ENCODE peak calls at places on chromosome 5, in nine cellular contexts. One of them, this sample, is unnamed. For H3K9me3, the result is how much of the 10 kb centered on the place peaks cover.

GRCh38 chr5:180591249-180591887 is at the start of gene SCGB3A1:
- DNase-seq in mammary epithelial cell: no peak
- DNase-seq in OCI-LY7: no peak
- DNase-seq in right atrium auricular region: peak
- DNase-seq in HCT116: no peak
- DNase-seq in ovary: no peak
- DNase-seq in A549: no peak
- DNase-seq in stomach: no peak
- DNase-seq in mesenchymal stem cell: no peak
- DNase-seq in this sample: no peak

GRCh38 chr5:72956324-72957140 is 691 bp downstream of the FCHO2 start:
- DNase-seq in OCI-LY7: peak
- DNase-seq in mesenchymal stem cell: peak
- DNase-seq in A549: peak
- DNase-seq in HCT116: no peak
- DNase-seq in ovary: peak
- DNase-seq in right atrium auricular region: no peak
- DNase-seq in mammary epithelial cell: peak
- DNase-seq in stomach: peak
- DNase-seq in this sample: peak

GRCh38 chr5:169735913-169736312 is 98.8 kb downstream of the DOCK2 start:
- DNase-seq in right atrium auricular region: no peak
- DNase-seq in OCI-LY7: no peak
- DNase-seq in A549: no peak
- DNase-seq in ovary: no peak
- DNase-seq in stomach: no peak
- DNase-seq in HCT116: no peak
- DNase-seq in mesenchymal stem cell: no peak
- DNase-seq in mammary epithelial cell: no peak
- DNase-seq in this sample: no peak

GRCh38 chr5:175027390-175027789 is 303.0 kb downstream of the MSX2 start:
- DNase-seq in mammary epithelial cell: no peak
- DNase-seq in stomach: no peak
- DNase-seq in ovary: no peak
- DNase-seq in OCI-LY7: no peak
- DNase-seq in right atrium auricular region: no peak
- DNase-seq in mesenchymal stem cell: no peak
- DNase-seq in HCT116: no peak
- DNase-seq in A549: no peak
- DNase-seq in this sample: no peak

GRCh38 chr5:177402271-177403043 is 2.0 kb upstream of the PFN3 start:
- DNase-seq in A549: peak
- DNase-seq in right atrium auricular region: no peak
- DNase-seq in HCT116: peak
- DNase-seq in OCI-LY7: no peak
- DNase-seq in mammary epithelial cell: peak
- DNase-seq in mesenchymal stem cell: peak
- DNase-seq in stomach: peak
- DNase-seq in ovary: peak
- DNase-seq in this sample: peak

GRCh38 chr5:147200001-147200400 is 34.8 kb upstream of the STK32A start:
- DNase-seq in OCI-LY7: no peak
- DNase-seq in mammary epithelial cell: no peak
- DNase-seq in right atrium auricular region: no peak
- DNase-seq in stomach: no peak
- DNase-seq in A549: no peak
- DNase-seq in mesenchymal stem cell: no peak
- DNase-seq in HCT116: no peak
- DNase-seq in ovary: no peak
- DNase-seq in this sample: no peak

GRCh38 chr5:177371705-177372533 is 12.3 kb upstream of the SLC34A1 start:
- DNase-seq in A549: no peak
- DNase-seq in ovary: no peak
- DNase-seq in mammary epithelial cell: no peak
- DNase-seq in stomach: no peak
- DNase-seq in OCI-LY7: no peak
- DNase-seq in right atrium auricular region: no peak
- DNase-seq in HCT116: no peak
- DNase-seq in mesenchymal stem cell: no peak
- DNase-seq in this sample: no peak

GRCh38 chr5:80760680-80761079 is 105.9 kb upstream of the DHFR start:
- DNase-seq in right atrium auricular region: no peak
- DNase-seq in A549: no peak
- DNase-seq in mesenchymal stem cell: no peak
- DNase-seq in stomach: no peak
- DNase-seq in ovary: no peak
- DNase-seq in OCI-LY7: no peak
- DNase-seq in HCT116: no peak
- DNase-seq in mammary epithelial cell: no peak
- DNase-seq in this sample: no peak

GRCh38 chr5:172870807-172871431 is 36.9 kb downstream of the ERGIC1 start:
- DNase-seq in OCI-LY7: no peak
- DNase-seq in mesenchymal stem cell: peak
- DNase-seq in stomach: no peak
- DNase-seq in HCT116: no peak
- DNase-seq in ovary: peak
- DNase-seq in A549: no peak
- DNase-seq in mammary epithelial cell: peak
- DNase-seq in right atrium auricular region: no peak
- DNase-seq in this sample: no peak

GRCh38 chr5:14161825-14162556 is 18.8 kb downstream of the TRIO start:
- DNase-seq in right atrium auricular region: no peak
- DNase-seq in A549: no peak
- DNase-seq in OCI-LY7: no peak
- DNase-seq in HCT116: no peak
- DNase-seq in stomach: no peak
- DNase-seq in mammary epithelial cell: no peak
- DNase-seq in mesenchymal stem cell: no peak
- DNase-seq in ovary: no peak
- DNase-seq in this sample: no peak

GRCh38 chr5:103128202-103128601 is 8.1 kb downstream of the PPIP5K2 start:
- DNase-seq in A549: no peak
- DNase-seq in mammary epithelial cell: no peak
- DNase-seq in stomach: no peak
- DNase-seq in right atrium auricular region: no peak
- DNase-seq in OCI-LY7: no peak
- DNase-seq in HCT116: no peak
- DNase-seq in mesenchymal stem cell: no peak
- DNase-seq in ovary: no peak
- DNase-seq in this sample: no peak

GRCh38 chr5:176660860-176661641 is 13.8 kb downstream of the TSPAN17 start:
- DNase-seq in mesenchymal stem cell: peak
- DNase-seq in ovary: peak
- DNase-seq in HCT116: peak
- DNase-seq in right atrium auricular region: no peak
- DNase-seq in stomach: peak
- DNase-seq in A549: peak
- DNase-seq in mammary epithelial cell: peak
- DNase-seq in OCI-LY7: peak
- DNase-seq in this sample: peak

GRCh38 chr5:150931368-150931965 is 26.7 kb upstream of the ZNF300 start:
- DNase-seq in HCT116: no peak
- DNase-seq in A549: no peak
- DNase-seq in mammary epithelial cell: no peak
- DNase-seq in stomach: no peak
- DNase-seq in ovary: no peak
- DNase-seq in right atrium auricular region: no peak
- DNase-seq in OCI-LY7: no peak
- DNase-seq in mesenchymal stem cell: peak
- DNase-seq in this sample: no peak
- H3K9me3 ChIP-seq in HCT116: under half
- H3K9me3 ChIP-seq in A549: half or more
- H3K9me3 ChIP-seq in mammary epithelial cell: under half
- H3K9me3 ChIP-seq in stomach: half or more
- H3K9me3 ChIP-seq in ovary: half or more
- H3K9me3 ChIP-seq in right atrium auricular region: half or more
- H3K9me3 ChIP-seq in OCI-LY7: half or more
- H3K9me3 ChIP-seq in mesenchymal stem cell: half or more
- H3K9me3 ChIP-seq in this sample: under half

GRCh38 chr5:1431021-1431811 is 14.0 kb downstream of the SLC6A3 start:
- DNase-seq in ovary: peak
- DNase-seq in OCI-LY7: no peak
- DNase-seq in A549: no peak
- DNase-seq in mammary epithelial cell: no peak
- DNase-seq in right atrium auricular region: no peak
- DNase-seq in stomach: peak
- DNase-seq in mesenchymal stem cell: no peak
- DNase-seq in HCT116: no peak
- DNase-seq in this sample: no peak

GRCh38 chr5:1428107-1428506 is 17.1 kb downstream of the SLC6A3 start:
- DNase-seq in ovary: no peak
- DNase-seq in HCT116: no peak
- DNase-seq in OCI-LY7: no peak
- DNase-seq in right atrium auricular region: no peak
- DNase-seq in stomach: no peak
- DNase-seq in mesenchymal stem cell: no peak
- DNase-seq in mammary epithelial cell: no peak
- DNase-seq in A549: no peak
- DNase-seq in this sample: no peak

GRCh38 chr5:1429501-1429900 is 15.7 kb downstream of the SLC6A3 start:
- DNase-seq in OCI-LY7: no peak
- DNase-seq in mesenchymal stem cell: no peak
- DNase-seq in HCT116: no peak
- DNase-seq in right atrium auricular region: no peak
- DNase-seq in ovary: peak
- DNase-seq in A549: no peak
- DNase-seq in stomach: peak
- DNase-seq in mammary epithelial cell: no peak
- DNase-seq in this sample: no peak

GRCh38 chr5:1430121-1430795 is 15.0 kb downstream of the SLC6A3 start:
- DNase-seq in mammary epithelial cell: no peak
- DNase-seq in stomach: peak
- DNase-seq in right atrium auricular region: no peak
- DNase-seq in OCI-LY7: no peak
- DNase-seq in HCT116: no peak
- DNase-seq in mesenchymal stem cell: no peak
- DNase-seq in A549: no peak
- DNase-seq in ovary: peak
- DNase-seq in this sample: no peak

DNA sequence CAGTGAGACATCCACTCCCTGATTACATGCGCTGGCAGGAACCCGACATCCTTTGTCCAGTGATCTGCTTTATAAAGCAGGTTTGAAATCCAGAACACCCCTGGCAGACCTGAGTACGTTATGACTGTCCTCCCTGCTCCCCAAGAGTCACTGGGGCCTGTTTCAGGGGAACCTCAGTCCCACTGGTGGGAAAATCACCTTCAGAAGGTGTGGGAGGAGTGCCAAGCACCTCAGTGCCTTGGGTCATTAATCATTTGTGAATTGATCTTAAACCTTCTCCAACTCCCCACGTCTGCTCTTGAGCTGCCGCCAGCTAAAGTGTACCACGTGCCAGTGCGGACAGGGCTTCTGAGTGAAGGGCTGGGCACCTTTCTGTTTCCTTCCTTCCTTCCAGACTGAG is 16.2 kb downstream of the SLC6A3 start:
- DNase-seq in stomach: peak
- DNase-seq in HCT116: no peak
- DNase-seq in ovary: peak
- DNase-seq in right atrium auricular region: no peak
- DNase-seq in mesenchymal stem cell: no peak
- DNase-seq in mammary epithelial cell: no peak
- DNase-seq in A549: no peak
- DNase-seq in OCI-LY7: no peak
- DNase-seq in this sample: no peak
- H3K9me3 ChIP-seq in stomach: under half
- H3K9me3 ChIP-seq in HCT116: under half
- H3K9me3 ChIP-seq in ovary: under half
- H3K9me3 ChIP-seq in right atrium auricular region: under half
- H3K9me3 ChIP-seq in mesenchymal stem cell: half or more
- H3K9me3 ChIP-seq in mammary epithelial cell: under half
- H3K9me3 ChIP-seq in A549: under half
- H3K9me3 ChIP-seq in OCI-LY7: under half
- H3K9me3 ChIP-seq in this sample: under half

GRCh38 chr5:32346869-32347268 is 34.1 kb upstream of the MTMR12 start:
- DNase-seq in mesenchymal stem cell: no peak
- DNase-seq in right atrium auricular region: no peak
- DNase-seq in OCI-LY7: peak
- DNase-seq in ovary: no peak
- DNase-seq in HCT116: no peak
- DNase-seq in mammary epithelial cell: no peak
- DNase-seq in stomach: no peak
- DNase-seq in A549: no peak
- DNase-seq in this sample: no peak
- H3K9me3 ChIP-seq in mesenchymal stem cell: under half
- H3K9me3 ChIP-seq in right atrium auricular region: under half
- H3K9me3 ChIP-seq in OCI-LY7: under half
- H3K9me3 ChIP-seq in ovary: under half
- H3K9me3 ChIP-seq in HCT116: under half
- H3K9me3 ChIP-seq in mammary epithelial cell: under half
- H3K9me3 ChIP-seq in stomach: under half
- H3K9me3 ChIP-seq in A549: under half
- H3K9me3 ChIP-seq in this sample: under half

GRCh38 chr5:141355641-141356040 is 820 bp downstream of the PCDHGA4 start:
- DNase-seq in ovary: no peak
- DNase-seq in mammary epithelial cell: no peak
- DNase-seq in OCI-LY7: no peak
- DNase-seq in A549: no peak
- DNase-seq in right atrium auricular region: no peak
- DNase-seq in HCT116: no peak
- DNase-seq in mesenchymal stem cell: no peak
- DNase-seq in stomach: no peak
- DNase-seq in this sample: no peak

GRCh38 chr5:141354900-141355469 is at the start of gene PCDHGA4:
- DNase-seq in ovary: no peak
- DNase-seq in stomach: no peak
- DNase-seq in right atrium auricular region: no peak
- DNase-seq in HCT116: no peak
- DNase-seq in mesenchymal stem cell: no peak
- DNase-seq in OCI-LY7: peak
- DNase-seq in A549: no peak
- DNase-seq in mammary epithelial cell: no peak
- DNase-seq in this sample: peak

GRCh38 chr5:141349917-141350619 is at the start of gene PCDHGB1:
- DNase-seq in stomach: no peak
- DNase-seq in A549: peak
- DNase-seq in right atrium auricular region: no peak
- DNase-seq in mesenchymal stem cell: peak
- DNase-seq in mammary epithelial cell: peak
- DNase-seq in ovary: peak
- DNase-seq in OCI-LY7: peak
- DNase-seq in HCT116: no peak
- DNase-seq in this sample: peak

GRCh38 chr5:141356133-141356532 is 1.3 kb downstream of the PCDHGA4 start:
- DNase-seq in mammary epithelial cell: no peak
- DNase-seq in ovary: no peak
- DNase-seq in mesenchymal stem cell: no peak
- DNase-seq in A549: no peak
- DNase-seq in stomach: no peak
- DNase-seq in HCT116: no peak
- DNase-seq in right atrium auricular region: no peak
- DNase-seq in OCI-LY7: no peak
- DNase-seq in this sample: no peak

DNA sequence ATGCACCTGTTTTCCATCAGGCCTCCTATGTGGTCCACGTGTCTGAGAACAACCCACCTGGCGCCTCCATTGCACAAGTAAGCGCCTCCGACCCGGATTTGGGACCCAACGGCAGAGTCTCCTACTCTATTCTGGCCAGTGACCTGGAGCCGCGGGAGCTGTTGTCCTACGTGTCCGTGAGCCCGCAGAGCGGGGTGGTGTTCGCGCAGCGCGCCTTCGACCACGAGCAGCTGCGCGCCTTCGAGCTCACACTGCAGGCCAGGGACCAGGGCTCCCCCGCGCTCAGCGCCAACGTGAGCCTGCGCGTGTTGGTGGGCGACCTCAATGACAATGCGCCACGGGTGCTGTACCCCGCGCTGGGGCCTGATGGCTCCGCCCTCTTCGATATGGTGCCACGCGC is 1.7 kb downstream of the PCDHGB1 start:
- DNase-seq in HCT116: no peak
- DNase-seq in right atrium auricular region: no peak
- DNase-seq in stomach: no peak
- DNase-seq in OCI-LY7: no peak
- DNase-seq in ovary: no peak
- DNase-seq in mammary epithelial cell: no peak
- DNase-seq in A549: no peak
- DNase-seq in mesenchymal stem cell: no peak
- DNase-seq in this sample: no peak
- H3K9me3 ChIP-seq in HCT116: under half
- H3K9me3 ChIP-seq in right atrium auricular region: half or more
- H3K9me3 ChIP-seq in stomach: under half
- H3K9me3 ChIP-seq in OCI-LY7: under half
- H3K9me3 ChIP-seq in ovary: under half
- H3K9me3 ChIP-seq in mammary epithelial cell: under half
- H3K9me3 ChIP-seq in A549: under half
- H3K9me3 ChIP-seq in mesenchymal stem cell: half or more
- H3K9me3 ChIP-seq in this sample: under half

This sample was measured in IMR-90.